ENCODE peak calls at places on chromosomes 16 and 17, in five cellular contexts. N is endothelial cell of umbilical vein, K is mucosa of descending colon, Y is breast epithelium, S is choroid plexus epithelial cell. F is an unnamed sample.

GRCh38 chr16:51144203-51144602 is 6.9 kb downstream of the SALL1 start:
- DNase-seq in Y (no peak), N (no peak), S (no peak), K (no peak), F (no peak)

GRCh38 chr16:11253009-11253994 is 2.7 kb downstream of the SOCS1 start:
- DNase-seq in Y (no peak), S (peak; percentile 30), K (no peak), N (no peak), F (peak; percentile 66)

GRCh38 chr16:8493885-8494487 is 96.3 kb downstream of the TMEM114 start:
- DNase-seq in S (no peak), N (no peak), Y (no peak), K (no peak), F (no peak)

GRCh38 chr16:78437352-78437968 is 338.0 kb downstream of the WWOX start:
- DNase-seq in S (peak; percentile 32), Y (no peak), K (no peak), N (peak; percentile 2), F (peak; percentile 49)

GRCh38 chr17:39069114-39069756 is 82.2 kb downstream of the PLXDC1 start:
- DNase-seq in K (no peak), Y (no peak), S (peak; percentile 76), N (peak; percentile 19), F (peak; percentile 49)

GRCh38 chr16:89400740-89401139 is 89.6 kb downstream of the ANKRD11 start:
- DNase-seq in N (no peak), Y (no peak), K (no peak), S (no peak), F (no peak)

GRCh38 chr17:80539022-80539421 is 5.6 kb upstream of the RPTOR start:
- DNase-seq in K (no peak), S (no peak), Y (no peak), N (peak; percentile 11), F (no peak)

GRCh38 chr17:9875441-9875840 is 29.6 kb downstream of the RCVRN start:
- DNase-seq in S (peak; percentile 95), Y (no peak), K (no peak), N (no peak), F (peak; percentile 86)

GRCh38 chr17:7133424-7133823 is 18.8 kb upstream of the ASGR2 start:
- DNase-seq in Y (no peak), S (no peak), N (peak; percentile 27), K (no peak), F (no peak)

GRCh38 chr16:89922477-89922883 is 662 bp upstream of the TUBB3 start:
- DNase-seq in K (peak; percentile 66), Y (peak; percentile 65), N (peak; percentile 88), S (peak; percentile 94), F (peak; percentile 92)

GRCh38 chr17:16122697-16123434 is 92.5 kb downstream of the NCOR1 start:
- DNase-seq in K (no peak), S (peak; percentile 14), Y (no peak), N (no peak), F (peak; percentile 13)

DNA sequence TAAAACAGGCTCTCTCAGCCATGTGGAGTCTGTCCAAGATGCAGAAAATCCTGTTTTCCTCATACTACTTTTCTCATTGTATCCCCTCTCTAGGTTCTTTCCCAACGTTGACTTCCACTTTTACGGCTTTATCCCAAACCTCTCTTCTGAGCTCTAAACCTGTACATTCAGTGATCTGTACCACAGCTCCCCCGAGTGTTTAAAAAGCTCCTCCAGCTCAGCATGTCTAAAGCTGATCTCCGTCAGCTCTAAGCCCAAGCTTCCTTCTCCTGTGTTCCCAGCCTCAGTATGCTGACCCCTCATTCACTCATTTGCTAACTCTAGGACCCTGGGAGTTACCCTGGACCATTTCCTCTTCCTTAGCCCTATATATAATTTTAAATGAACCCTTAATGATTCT is 144.6 kb downstream of the DNAH9 start:
- DNase-seq in N (no peak), Y (no peak), K (no peak), S (no peak), F (no peak)
- TF ChIP-seq CTCF in N (no peak), Y (no peak), K (no peak), S (no peak), F (no peak)

DNA sequence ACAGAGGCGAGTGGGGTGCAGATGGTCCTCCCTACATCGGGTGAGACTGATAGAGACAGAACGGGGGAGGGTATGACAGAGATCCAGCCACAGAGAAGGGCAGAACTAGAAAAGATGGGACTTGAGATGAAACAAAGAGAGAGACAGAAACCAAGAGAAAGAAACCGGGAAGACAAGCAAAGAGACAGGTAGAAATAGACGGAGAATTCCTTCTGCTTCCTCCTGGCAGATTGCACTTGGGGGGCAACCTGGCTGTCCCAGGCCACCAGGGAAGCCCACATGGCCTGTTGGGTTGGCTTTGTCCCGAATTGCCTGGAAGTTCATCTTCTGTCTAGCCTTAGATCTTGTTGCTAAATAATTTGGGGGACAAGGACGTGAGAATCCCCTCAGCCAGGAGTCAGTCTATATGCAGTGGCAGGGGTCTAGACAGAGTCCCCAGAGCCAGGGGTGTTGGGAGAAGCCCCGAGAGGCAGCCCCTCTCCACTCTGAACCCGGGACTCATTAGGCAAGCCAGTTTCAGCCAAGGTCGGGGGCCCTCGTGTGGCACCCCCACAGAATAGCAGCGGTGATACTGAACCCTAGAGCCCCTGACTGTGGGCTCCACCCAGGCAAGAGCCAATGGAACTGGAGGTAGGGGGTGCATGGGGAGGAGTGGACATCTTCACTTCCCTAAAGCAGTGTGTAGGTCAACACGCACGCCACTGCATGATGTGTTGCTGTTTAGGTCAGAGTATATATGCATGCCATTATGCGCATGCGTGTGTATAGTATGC is 626 bp upstream of the TSPOAP1 start:
- DNase-seq in Y (no peak), N (no peak), K (peak; percentile 49), S (no peak), F (no peak)
- H3K4me3 ChIP-seq in Y (no peak overlapping the region), N (no peak overlapping the region), K (no peak overlapping the region), S (no peak overlapping the region), F (no peak overlapping the region)

GRCh38 chr16:55641430-55642056 is 14.2 kb upstream of the SLC6A2 start:
- DNase-seq in N (peak; percentile 42), S (no peak), K (no peak), Y (no peak), F (peak; percentile 6)

GRCh38 chr16:55640714-55641327 is 15.0 kb upstream of the SLC6A2 start:
- DNase-seq in S (no peak), N (no peak), Y (no peak), K (no peak), F (no peak)

GRCh38 chr16:55642611-55643010 is 13.2 kb upstream of the SLC6A2 start:
- DNase-seq in Y (no peak), K (no peak), N (no peak), S (no peak), F (no peak)

GRCh38 chr16:55645986-55646385 is 9.8 kb upstream of the SLC6A2 start:
- DNase-seq in N (no peak), Y (no peak), S (no peak), K (no peak), F (no peak)

DNA sequence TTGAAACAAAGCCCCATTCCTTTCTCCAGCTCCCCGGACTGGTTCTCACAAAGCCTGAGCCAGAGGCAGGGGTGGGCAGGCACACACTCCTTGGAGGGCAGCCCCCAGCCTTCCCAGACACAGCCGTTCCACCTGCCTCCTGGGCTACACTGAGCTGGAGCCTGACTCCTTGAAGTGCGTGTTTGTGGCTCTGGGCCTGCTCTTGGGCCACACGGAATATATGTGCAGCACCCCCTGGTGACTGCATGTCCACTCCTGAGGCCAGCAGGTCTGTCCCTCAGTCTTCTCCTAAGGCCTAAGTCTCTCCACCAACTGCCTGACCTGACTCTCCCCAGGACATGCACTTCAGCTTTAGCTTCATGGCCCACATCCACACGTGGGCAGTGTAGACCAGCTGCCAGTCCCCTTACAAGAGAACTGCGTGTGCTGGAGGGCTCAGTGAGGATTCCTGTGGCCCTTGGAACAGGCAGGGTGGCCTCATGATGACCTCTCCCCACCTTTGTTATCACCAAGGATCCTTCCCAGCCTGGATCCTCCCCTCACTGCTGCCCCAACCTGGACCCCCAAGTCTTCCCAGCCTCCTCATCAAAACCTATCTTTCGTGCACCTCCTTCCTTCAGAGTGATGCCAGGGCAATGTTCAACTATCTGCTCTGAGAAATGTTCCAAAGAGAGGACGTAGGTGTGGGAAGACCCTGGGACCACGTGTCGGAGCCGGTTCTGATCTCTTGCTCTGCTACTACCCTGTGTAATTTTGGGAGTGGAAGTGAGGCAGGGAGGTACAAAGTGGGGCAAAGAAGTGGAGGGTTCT is 12.4 kb upstream of the SLC6A2 start:
- DNase-seq in Y (no peak), N (peak; percentile 33), K (peak; percentile 38), S (peak; percentile 17), F (peak; percentile 33)
- TF ChIP-seq CTCF in Y (no peak), N (peak; percentile 11), K (no peak), S (peak; percentile 25), F (peak; percentile 32)

GRCh38 chr16:68737046-68737729 is at the start of gene CDH1:
- DNase-seq in K (peak; percentile 97), N (no peak), Y (peak; percentile 96), S (no peak), F (no peak)
- H3K4me3 ChIP-seq in K (peak within 1 kb of the TSS; percentile 54), N (no peak within 1 kb of the TSS), Y (no peak within 1 kb of the TSS), S (no peak within 1 kb of the TSS), F (no peak within 1 kb of the TSS)

DNA sequence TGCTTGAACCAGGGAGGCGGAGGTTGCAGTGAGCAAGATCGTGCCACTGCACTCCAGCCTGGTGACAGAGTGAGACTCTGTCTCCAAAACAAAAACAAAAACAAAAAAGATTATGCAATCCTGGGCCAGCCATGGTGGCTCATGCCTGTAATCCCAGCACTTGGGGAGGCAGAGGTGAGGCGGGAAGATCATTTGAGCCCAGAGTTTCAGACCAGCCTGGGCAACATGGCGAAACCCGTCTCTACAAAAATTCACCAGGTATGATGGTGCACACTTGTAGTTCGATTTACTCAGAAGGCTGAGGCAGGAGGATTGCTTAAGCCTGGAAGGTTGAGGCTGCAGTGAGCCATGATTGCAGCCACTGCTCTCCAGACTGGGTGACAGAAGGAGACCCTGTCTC is 109.6 kb downstream of the PPM1E start:
- DNase-seq in Y (no peak), K (no peak), S (no peak), N (no peak), F (no peak)
- TF ChIP-seq CTCF in Y (no peak), K (no peak), S (no peak), N (no peak), F (no peak)

F was measured in fibroblast of villous mesenchyme.